ENCODE peak calls at places on chromosomes 16 and 17, in five cellular contexts. X, T, K, D and O are unnamed samples.

GRCh38 chr16:88616736-88617135 is 21.6 kb upstream of the IL17C start:
- DNase-seq in X (no peak), T (no peak), K (no peak), D (no peak), O (no peak)

GRCh38 chr17:61409301-61410099 is 9.9 kb downstream of the TBX2 start:
- DNase-seq in X (peak; percentile 77), T (no peak), K (peak; percentile 69), D (peak; percentile 83), O (peak; percentile 75)

GRCh38 chr17:57676543-57676942 is 68.6 kb downstream of the CCDC182 start:
- DNase-seq in X (no peak), T (no peak), K (no peak), D (no peak), O (no peak)

GRCh38 chr17:39757931-39758873 is 20.5 kb downstream of the GRB7 start:
- DNase-seq in X (no peak), T (no peak), K (no peak), D (no peak), O (no peak)

GRCh38 chr17:78449983-78450382 is 71.5 kb downstream of the PGS1 start:
- DNase-seq in X (no peak), T (no peak), K (no peak), D (no peak), O (no peak)

GRCh38 chr17:77957215-77957868 is 1.2 kb upstream of the TNRC6C start:
- DNase-seq in X (no peak), T (no peak), K (no peak), D (no peak), O (no peak)

GRCh38 chr16:50395763-50396710 is 27.2 kb upstream of the BRD7 start:
- DNase-seq in X (no peak), T (no peak), K (no peak), D (no peak), O (no peak)

GRCh38 chr16:81752225-81752875 is 26.7 kb upstream of the PLCG2 start:
- DNase-seq in X (peak; percentile 22), T (peak; percentile 15), K (peak; percentile 52), D (peak; percentile 84), O (peak; percentile 43)

GRCh38 chr16:64339052-64339770 is 782.7 kb downstream of the CDH11 start:
- DNase-seq in X (no peak), T (no peak), K (no peak), D (no peak), O (no peak)

GRCh38 chr17:61217878-61218437 is 181.7 kb upstream of the TBX2 start:
- DNase-seq in X (no peak), T (no peak), K (no peak), D (no peak), O (no peak)

GRCh38 chr17:67366193-67367157 is at the start of gene PSMD12:
- DNase-seq in X (peak; percentile 90), T (peak; percentile 92), K (peak; percentile 94), D (peak; percentile 95), O (peak; percentile 96)

GRCh38 chr16:79417465-79418093 is 183.0 kb downstream of the MAF start:
- DNase-seq in X (no peak), T (no peak), K (no peak), D (no peak), O (no peak)

GRCh38 chr17:64615025-64615677 is 47.0 kb downstream of the SMURF2 start:
- DNase-seq in X (no peak), T (no peak), K (no peak), D (no peak), O (no peak)

DNA sequence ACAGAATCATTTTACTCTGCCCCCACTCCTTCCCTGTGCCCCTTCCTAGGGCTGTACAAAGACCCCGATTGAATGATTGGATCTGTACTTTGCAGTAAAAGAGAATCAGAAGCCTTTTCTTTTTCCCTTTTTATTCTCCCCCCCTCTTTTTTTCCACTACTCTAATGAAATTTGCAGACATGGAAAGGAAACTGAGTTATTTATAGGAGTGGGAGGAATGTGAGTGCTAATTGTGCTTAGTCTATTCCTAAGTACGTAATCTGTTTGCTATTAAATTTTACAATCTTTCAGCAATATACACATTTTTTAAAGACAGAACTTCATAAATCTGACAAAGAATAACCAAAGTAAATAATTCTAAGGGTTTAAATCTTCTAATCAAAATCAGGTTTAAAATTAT is 314.3 kb downstream of the MAP2K6 start:
- DNase-seq in X (no peak), T (no peak), K (no peak), D (no peak), O (no peak)
- H3K9me3 ChIP-seq in X (no peaks in the 10 kb centered on the region), T (no peaks in the 10 kb centered on the region), K (no peaks in the 10 kb centered on the region), D (no peaks in the 10 kb centered on the region), O (no peaks in the 10 kb centered on the region)

DNA sequence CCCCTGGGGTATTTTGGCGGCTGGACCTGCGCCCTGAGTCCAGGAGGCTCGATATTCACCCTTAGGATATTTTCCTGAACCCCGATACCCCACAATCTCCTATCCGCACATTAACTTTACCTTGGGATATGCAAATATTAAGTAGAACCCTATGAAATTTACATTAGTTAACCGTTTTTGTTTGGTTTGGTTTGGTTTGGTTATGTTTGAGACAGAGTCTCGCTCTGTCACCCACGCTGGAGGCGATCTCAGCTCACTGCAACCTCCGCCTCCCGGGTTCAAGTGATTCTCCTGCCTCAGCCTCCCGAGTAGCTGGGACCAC is 9.3 kb upstream of the NAGS start:
- DNase-seq in X (no peak), T (no peak), K (no peak), D (no peak), O (no peak)
- H3K4me3 ChIP-seq in X (no peak overlapping the region), T (no peak overlapping the region), K (peak overlapping the region; percentile 41), D (no peak overlapping the region), O (peak overlapping the region; percentile 36)

DNA sequence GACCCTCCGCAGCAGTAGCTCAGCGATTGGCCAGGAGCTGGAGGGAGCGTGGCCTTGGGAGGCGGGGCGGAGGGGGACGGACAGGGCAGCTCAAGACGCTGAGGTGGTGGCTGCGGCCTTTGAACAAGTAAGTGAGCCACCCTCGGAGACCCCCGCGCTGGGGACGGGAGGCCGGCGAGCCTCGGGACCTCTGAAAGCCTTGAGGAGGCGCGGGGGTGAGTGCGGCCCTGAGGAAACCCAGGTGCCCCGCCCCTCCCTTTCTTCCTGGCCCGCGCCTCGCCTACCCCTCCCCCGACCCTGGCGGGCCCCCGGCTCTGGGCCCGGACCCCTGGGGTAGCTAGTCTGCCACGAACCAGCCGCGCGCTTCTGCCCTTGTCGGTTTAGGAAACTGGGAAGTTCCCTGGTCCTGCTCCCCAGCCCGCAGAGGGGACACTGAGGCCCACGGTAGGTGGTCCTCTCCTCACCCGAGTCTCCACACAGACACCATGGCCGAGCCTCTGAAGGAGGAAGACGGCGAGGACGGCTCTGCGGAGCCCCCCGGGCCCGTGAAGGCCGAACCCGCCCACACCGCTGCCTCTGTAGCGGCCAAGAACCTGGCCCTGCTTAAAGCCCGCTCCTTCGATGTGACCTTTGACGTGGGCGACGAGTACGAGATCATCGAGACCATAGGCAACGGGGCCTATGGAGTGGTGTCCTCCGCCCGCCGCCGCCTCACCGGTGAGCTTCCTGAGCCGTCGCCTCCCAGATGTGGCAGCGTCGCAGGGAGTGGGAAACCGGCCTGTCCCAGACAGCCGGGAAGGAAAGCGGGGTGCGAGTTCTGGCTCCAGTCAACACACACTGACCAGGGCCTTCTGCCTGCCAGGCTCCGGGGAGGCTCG is at the start of gene MAPK7:
- DNase-seq in X (no peak), T (no peak), K (no peak), D (no peak), O (no peak)
- TF ChIP-seq POLR2A in X (peak; percentile 73), T (peak; percentile 42), K (no peak), D (no peak), O (no peak)

GRCh38 chr17:21134559-21134958 is 7.8 kb downstream of the DHRS7B start:
- DNase-seq in X (no peak), T (no peak), K (no peak), D (no peak), O (no peak)
- H3K9me3 ChIP-seq in X (no peaks in the 10 kb centered on the region), T (no peaks in the 10 kb centered on the region), K (no peaks in the 10 kb centered on the region), D (no peaks in the 10 kb centered on the region), O (no peaks in the 10 kb centered on the region)

DNA sequence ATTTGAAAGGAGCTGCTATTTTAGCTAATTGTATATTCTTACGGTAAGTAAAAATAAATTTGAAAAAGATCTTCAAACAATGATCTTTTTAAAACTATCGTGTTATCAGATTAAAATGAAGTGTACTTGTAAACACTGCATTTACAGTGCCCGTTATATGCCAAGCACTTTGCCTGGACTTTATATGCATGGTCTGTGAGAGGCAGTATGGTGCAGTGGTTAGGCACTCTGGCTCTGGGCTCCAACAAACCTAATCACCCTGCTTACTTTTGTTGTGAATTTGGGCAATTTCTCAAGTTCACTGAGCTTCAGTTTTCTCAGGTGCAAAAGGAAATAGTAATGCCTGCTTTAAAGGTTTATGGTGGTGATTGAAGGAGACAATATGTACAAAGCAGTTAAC is 1.4 kb downstream of the PMP22 start:
- DNase-seq in X (no peak), T (no peak), K (no peak), D (no peak), O (no peak)
- H3K4me3 ChIP-seq in X (peak overlapping the region; percentile 71), T (peak overlapping the region; percentile 97), K (peak overlapping the region; percentile 57), D (no peak overlapping the region), O (peak overlapping the region; percentile 80)